ENCODE peak calls at places on chromosomes 5 and 9, in seven cellular contexts. One of them, this sample, is unnamed.
A peak's percentile ranks its signal among the peaks of the same experiment; 100 is the strongest.

GRCh38 chr9:81791076-81791475 is 101.7 kb upstream of the TLE1 start:
- DNase-seq in suprapubic skin: no peak
- DNase-seq in AG04449: no peak
- DNase-seq in thyroid gland: no peak
- DNase-seq in RWPE2: no peak
- DNase-seq in omental fat pad: no peak
- DNase-seq in AG04450: no peak
- DNase-seq in this sample: no peak

GRCh38 chr9:124869986-124870560 is 8.1 kb downstream of the ARPC5L start:
- DNase-seq in suprapubic skin: no peak
- DNase-seq in AG04450: no peak
- DNase-seq in AG04449: no peak
- DNase-seq in thyroid gland: peak; percentile 59
- DNase-seq in RWPE2: no peak
- DNase-seq in omental fat pad: peak; percentile 44
- DNase-seq in this sample: no peak

GRCh38 chr5:149775785-149776184 is 45.7 kb downstream of the PPARGC1B start:
- DNase-seq in RWPE2: no peak
- DNase-seq in thyroid gland: no peak
- DNase-seq in suprapubic skin: no peak
- DNase-seq in AG04449: no peak
- DNase-seq in omental fat pad: no peak
- DNase-seq in AG04450: no peak
- DNase-seq in this sample: no peak

GRCh38 chr5:172414618-172415599 is 39.4 kb downstream of the SH3PXD2B start:
- DNase-seq in thyroid gland: peak; percentile 94
- DNase-seq in RWPE2: no peak
- DNase-seq in AG04450: no peak
- DNase-seq in suprapubic skin: no peak
- DNase-seq in AG04449: no peak
- DNase-seq in omental fat pad: no peak
- DNase-seq in this sample: no peak

GRCh38 chr5:10892135-10892910 is 131.3 kb upstream of the DAP start:
- DNase-seq in suprapubic skin: no peak
- DNase-seq in AG04450: no peak
- DNase-seq in omental fat pad: no peak
- DNase-seq in AG04449: no peak
- DNase-seq in thyroid gland: no peak
- DNase-seq in RWPE2: no peak
- DNase-seq in this sample: no peak

GRCh38 chr9:36142510-36143161 is 6.1 kb downstream of the GLIPR2 start:
- DNase-seq in RWPE2: no peak
- DNase-seq in omental fat pad: no peak
- DNase-seq in AG04450: no peak
- DNase-seq in suprapubic skin: no peak
- DNase-seq in thyroid gland: peak; percentile 51
- DNase-seq in AG04449: no peak
- DNase-seq in this sample: no peak

GRCh38 chr5:1670342-1670741 is 129.3 kb downstream of the MRPL36 start:
- DNase-seq in omental fat pad: no peak
- DNase-seq in thyroid gland: no peak
- DNase-seq in RWPE2: no peak
- DNase-seq in AG04450: no peak
- DNase-seq in suprapubic skin: no peak
- DNase-seq in AG04449: no peak
- DNase-seq in this sample: no peak

GRCh38 chr9:134546231-134546731 is 95.3 kb upstream of the COL5A1 start:
- DNase-seq in thyroid gland: no peak
- DNase-seq in RWPE2: no peak
- DNase-seq in AG04450: no peak
- DNase-seq in AG04449: peak; percentile 58
- DNase-seq in suprapubic skin: no peak
- DNase-seq in omental fat pad: no peak
- DNase-seq in this sample: no peak

GRCh38 chr9:138105561-138106505 is 228.3 kb downstream of the CACNA1B start:
- DNase-seq in omental fat pad: no peak
- DNase-seq in thyroid gland: no peak
- DNase-seq in RWPE2: no peak
- DNase-seq in AG04450: no peak
- DNase-seq in suprapubic skin: no peak
- DNase-seq in AG04449: no peak
- DNase-seq in this sample: no peak

GRCh38 chr9:3692606-3693005 is 166.8 kb upstream of the RFX3 start:
- DNase-seq in AG04450: no peak
- DNase-seq in RWPE2: no peak
- DNase-seq in suprapubic skin: no peak
- DNase-seq in omental fat pad: no peak
- DNase-seq in AG04449: no peak
- DNase-seq in thyroid gland: no peak
- DNase-seq in this sample: no peak

GRCh38 chr5:84059672-84060071 is 325.0 kb downstream of the EDIL3 start:
- DNase-seq in omental fat pad: no peak
- DNase-seq in AG04449: no peak
- DNase-seq in RWPE2: no peak
- DNase-seq in thyroid gland: no peak
- DNase-seq in AG04450: no peak
- DNase-seq in suprapubic skin: no peak
- DNase-seq in this sample: no peak

GRCh38 chr5:116576043-116576713 is 1.6 kb upstream of the SEMA6A start:
- DNase-seq in RWPE2: no peak
- DNase-seq in AG04449: no peak
- DNase-seq in suprapubic skin: no peak
- DNase-seq in AG04450: no peak
- DNase-seq in thyroid gland: peak; percentile 81
- DNase-seq in omental fat pad: no peak
- DNase-seq in this sample: no peak

GRCh38 chr5:143495823-143496275 is 92.4 kb upstream of the NR3C1 start:
- DNase-seq in RWPE2: no peak
- DNase-seq in AG04449: no peak
- DNase-seq in AG04450: no peak
- DNase-seq in thyroid gland: no peak
- DNase-seq in suprapubic skin: no peak
- DNase-seq in omental fat pad: no peak
- DNase-seq in this sample: no peak

GRCh38 chr5:126793097-126793496 is 16.2 kb downstream of the LMNB1 start:
- DNase-seq in suprapubic skin: no peak
- DNase-seq in AG04450: no peak
- DNase-seq in RWPE2: no peak
- DNase-seq in thyroid gland: no peak
- DNase-seq in omental fat pad: no peak
- DNase-seq in AG04449: no peak
- DNase-seq in this sample: no peak

GRCh38 chr9:79660615-79661014 is 88.8 kb downstream of the TLE4 start:
- DNase-seq in AG04449: no peak
- DNase-seq in omental fat pad: no peak
- DNase-seq in RWPE2: no peak
- DNase-seq in AG04450: no peak
- DNase-seq in suprapubic skin: no peak
- DNase-seq in thyroid gland: no peak
- DNase-seq in this sample: no peak

GRCh38 chr5:15938961-15939360 is 240.6 kb downstream of the MARCHF11 start:
- DNase-seq in AG04450: peak; percentile 54
- DNase-seq in thyroid gland: no peak
- DNase-seq in RWPE2: no peak
- DNase-seq in AG04449: peak; percentile 42
- DNase-seq in suprapubic skin: no peak
- DNase-seq in omental fat pad: no peak
- DNase-seq in this sample: peak; percentile 16

GRCh38 chr9:37947987-37948386 is 44.1 kb upstream of the SLC25A51 start:
- DNase-seq in thyroid gland: no peak
- DNase-seq in AG04450: no peak
- DNase-seq in RWPE2: no peak
- DNase-seq in omental fat pad: no peak
- DNase-seq in AG04449: no peak
- DNase-seq in suprapubic skin: no peak
- DNase-seq in this sample: no peak

GRCh38 chr9:14993061-14993800 is 83.0 kb upstream of the FREM1 start:
- DNase-seq in thyroid gland: peak; percentile 81
- DNase-seq in AG04449: peak; percentile 14
- DNase-seq in omental fat pad: peak; percentile 25
- DNase-seq in suprapubic skin: peak; percentile 89
- DNase-seq in AG04450: no peak
- DNase-seq in RWPE2: peak; percentile 72
- DNase-seq in this sample: peak; percentile 56

GRCh38 chr9:110069326-110070248 is 138.4 kb downstream of the C9orf152 start:
- DNase-seq in suprapubic skin: peak; percentile 85
- DNase-seq in omental fat pad: no peak
- DNase-seq in AG04450: peak; percentile 53
- DNase-seq in RWPE2: no peak
- DNase-seq in AG04449: peak; percentile 76
- DNase-seq in thyroid gland: no peak
- DNase-seq in this sample: no peak

GRCh38 chr9:121963542-121963995 is 129.5 kb downstream of the TTLL11 start:
- DNase-seq in AG04450: no peak
- DNase-seq in thyroid gland: no peak
- DNase-seq in RWPE2: no peak
- DNase-seq in omental fat pad: no peak
- DNase-seq in suprapubic skin: no peak
- DNase-seq in AG04449: peak; percentile 75
- DNase-seq in this sample: no peak

GRCh38 chr9:35736201-35736633 is 3.8 kb downstream of the CREB3 start:
- DNase-seq in thyroid gland: peak; percentile 70
- DNase-seq in AG04450: no peak
- DNase-seq in RWPE2: no peak
- DNase-seq in suprapubic skin: no peak
- DNase-seq in AG04449: no peak
- DNase-seq in omental fat pad: no peak
- DNase-seq in this sample: no peak

GRCh38 chr9:76298497-76299144 is 95.6 kb downstream of the RFK start:
- DNase-seq in AG04450: no peak
- DNase-seq in AG04449: no peak
- DNase-seq in thyroid gland: no peak
- DNase-seq in omental fat pad: no peak
- DNase-seq in RWPE2: no peak
- DNase-seq in suprapubic skin: no peak
- DNase-seq in this sample: no peak
- TF ChIP-seq CTCF in AG04450: no peak
- TF ChIP-seq CTCF in AG04449: no peak
- TF ChIP-seq CTCF in thyroid gland: no peak
- TF ChIP-seq CTCF in omental fat pad: no peak
- TF ChIP-seq CTCF in RWPE2: peak; percentile 28
- TF ChIP-seq CTCF in suprapubic skin: no peak
- TF ChIP-seq CTCF in this sample: no peak

GRCh38 chr5:135061001-135061400 is 27.0 kb upstream of the PITX1 start:
- DNase-seq in suprapubic skin: no peak
- DNase-seq in thyroid gland: no peak
- DNase-seq in RWPE2: no peak
- DNase-seq in AG04450: no peak
- DNase-seq in AG04449: no peak
- DNase-seq in omental fat pad: no peak
- DNase-seq in this sample: no peak

GRCh38 chr5:135057233-135057632 is 23.2 kb upstream of the PITX1 start:
- DNase-seq in omental fat pad: no peak
- DNase-seq in AG04449: no peak
- DNase-seq in AG04450: no peak
- DNase-seq in suprapubic skin: no peak
- DNase-seq in thyroid gland: no peak
- DNase-seq in RWPE2: no peak
- DNase-seq in this sample: no peak

GRCh38 chr5:135060021-135060420 is 26.0 kb upstream of the PITX1 start:
- DNase-seq in omental fat pad: no peak
- DNase-seq in AG04450: no peak
- DNase-seq in RWPE2: no peak
- DNase-seq in thyroid gland: no peak
- DNase-seq in AG04449: no peak
- DNase-seq in suprapubic skin: no peak
- DNase-seq in this sample: no peak

GRCh38 chr5:135058326-135058725 is 24.3 kb upstream of the PITX1 start:
- DNase-seq in RWPE2: no peak
- DNase-seq in AG04450: no peak
- DNase-seq in AG04449: no peak
- DNase-seq in omental fat pad: no peak
- DNase-seq in thyroid gland: no peak
- DNase-seq in suprapubic skin: no peak
- DNase-seq in this sample: no peak

GRCh38 chr5:135059000-135059923 is 25.2 kb upstream of the PITX1 start:
- DNase-seq in AG04450: no peak
- DNase-seq in AG04449: no peak
- DNase-seq in RWPE2: no peak
- DNase-seq in omental fat pad: no peak
- DNase-seq in suprapubic skin: no peak
- DNase-seq in thyroid gland: no peak
- DNase-seq in this sample: no peak
- TF ChIP-seq CTCF in AG04450: peak; percentile 16
- TF ChIP-seq CTCF in AG04449: no peak
- TF ChIP-seq CTCF in RWPE2: peak; percentile 43
- TF ChIP-seq CTCF in omental fat pad: no peak
- TF ChIP-seq CTCF in suprapubic skin: no peak
- TF ChIP-seq CTCF in thyroid gland: no peak
- TF ChIP-seq CTCF in this sample: no peak

GRCh38 chr9:70111042-70111602 is 67.5 kb downstream of the MAMDC2 start:
- DNase-seq in omental fat pad: peak; percentile 75
- DNase-seq in suprapubic skin: peak; percentile 87
- DNase-seq in RWPE2: no peak
- DNase-seq in thyroid gland: peak; percentile 88
- DNase-seq in AG04449: no peak
- DNase-seq in AG04450: peak; percentile 53
- DNase-seq in this sample: peak; percentile 38
- TF ChIP-seq CTCF in omental fat pad: peak; percentile 3
- TF ChIP-seq CTCF in suprapubic skin: peak; percentile 84
- TF ChIP-seq CTCF in RWPE2: peak; percentile 91
- TF ChIP-seq CTCF in thyroid gland: peak; percentile 85
- TF ChIP-seq CTCF in AG04449: peak; percentile 79
- TF ChIP-seq CTCF in AG04450: peak; percentile 89
- TF ChIP-seq CTCF in this sample: peak; percentile 87

GRCh38 chr5:55037046-55037771 is 13.2 kb downstream of the GZMK start:
- DNase-seq in thyroid gland: peak; percentile 39
- DNase-seq in AG04450: no peak
- DNase-seq in suprapubic skin: no peak
- DNase-seq in RWPE2: no peak
- DNase-seq in omental fat pad: no peak
- DNase-seq in AG04449: no peak
- DNase-seq in this sample: no peak

GRCh38 chr5:55037816-55038379 is 13.8 kb downstream of the GZMK start:
- DNase-seq in AG04449: no peak
- DNase-seq in omental fat pad: no peak
- DNase-seq in thyroid gland: no peak
- DNase-seq in RWPE2: no peak
- DNase-seq in suprapubic skin: no peak
- DNase-seq in AG04450: no peak
- DNase-seq in this sample: no peak

GRCh38 chr5:55035480-55035879 is 11.4 kb downstream of the GZMK start:
- DNase-seq in omental fat pad: no peak
- DNase-seq in suprapubic skin: no peak
- DNase-seq in RWPE2: no peak
- DNase-seq in AG04450: no peak
- DNase-seq in AG04449: no peak
- DNase-seq in thyroid gland: no peak
- DNase-seq in this sample: no peak

GRCh38 chr5:55033568-55033967 is 9.5 kb downstream of the GZMK start:
- DNase-seq in omental fat pad: no peak
- DNase-seq in thyroid gland: no peak
- DNase-seq in suprapubic skin: no peak
- DNase-seq in AG04450: no peak
- DNase-seq in AG04449: no peak
- DNase-seq in RWPE2: no peak
- DNase-seq in this sample: no peak

DNA sequence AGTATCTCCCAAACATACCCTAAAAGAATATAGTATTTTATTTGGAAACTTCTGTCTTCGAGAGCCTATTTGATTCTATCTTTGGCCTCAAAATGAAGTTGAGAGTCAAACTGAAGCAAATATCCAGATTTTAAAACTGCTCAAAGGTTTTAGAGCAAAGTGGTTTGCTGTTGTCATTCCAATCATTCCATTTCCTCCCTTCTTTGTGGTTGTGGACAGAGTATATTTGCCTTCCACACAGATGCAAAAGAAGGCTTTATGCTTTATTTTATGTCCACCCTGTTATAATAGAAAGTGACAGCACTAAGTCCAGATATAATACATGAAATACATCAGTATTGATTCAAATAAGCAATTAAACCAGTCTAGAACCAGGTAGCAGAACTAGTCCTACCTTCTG is 12.4 kb downstream of the GZMK start:
- DNase-seq in thyroid gland: no peak
- DNase-seq in AG04449: no peak
- DNase-seq in RWPE2: no peak
- DNase-seq in AG04450: no peak
- DNase-seq in suprapubic skin: no peak
- DNase-seq in omental fat pad: no peak
- DNase-seq in this sample: no peak
- TF ChIP-seq CTCF in thyroid gland: no peak
- TF ChIP-seq CTCF in AG04449: no peak
- TF ChIP-seq CTCF in RWPE2: no peak
- TF ChIP-seq CTCF in AG04450: no peak
- TF ChIP-seq CTCF in suprapubic skin: no peak
- TF ChIP-seq CTCF in omental fat pad: no peak
- TF ChIP-seq CTCF in this sample: no peak

This sample was measured in kidney epithelial cell.